ENCODE peak calls at places on chromosomes 6 and 20, in nine cellular contexts. J is right lobe of liver, O is suprapubic skin, A is NCI-H1930, Y is NCI-H1436, W is neural crest cell, U is psoas muscle, G is mesothelial cell of epicardium, R is IMR-90. K is an unnamed sample.

GRCh38 chr20:16167423-16167822 is 405.8 kb downstream of the KIF16B start:
- DNase-seq in R (no peak), U (no peak), O (no peak), A (no peak), W (no peak), J (no peak), G (no peak), Y (no peak), K (no peak)

GRCh38 chr20:36467076-36467999 is 74.0 kb upstream of the MYL9 start:
- DNase-seq in A (no peak), Y (peak), J (peak), O (peak), G (no peak), W (no peak), U (peak), R (no peak), K (no peak)

GRCh38 chr6:169263374-169263773 is 9.7 kb upstream of the THBS2 start:
- DNase-seq in W (no peak), A (no peak), Y (peak), R (no peak), J (no peak), U (no peak), O (no peak), G (no peak), K (no peak)

GRCh38 chr20:62692176-62692575 is 16.5 kb upstream of the NTSR1 start:
- DNase-seq in W (no peak), U (no peak), G (no peak), A (no peak), O (no peak), R (no peak), Y (no peak), J (no peak), K (no peak)

GRCh38 chr6:121520337-121521163 is 85.1 kb downstream of the GJA1 start:
- DNase-seq in O (no peak), A (no peak), Y (no peak), G (no peak), U (no peak), R (peak), W (no peak), J (no peak), K (no peak)

GRCh38 chr20:19211661-19212523 is 550 bp upstream of the SLC24A3 start:
- DNase-seq in A (peak), G (peak), J (no peak), U (peak), W (peak), O (no peak), Y (peak), R (no peak), K (no peak)

GRCh38 chr6:113315879-113316278 is 541.3 kb upstream of the MARCKS start:
- DNase-seq in A (no peak), R (no peak), G (no peak), W (no peak), O (no peak), J (no peak), Y (no peak), U (no peak), K (no peak)

GRCh38 chr6:8556370-8557018 is 121.1 kb upstream of the SLC35B3 start:
- DNase-seq in U (no peak), A (peak), W (no peak), R (peak), J (no peak), Y (no peak), O (no peak), G (no peak), K (peak)

GRCh38 chr20:63097336-63097831 is 90.6 kb upstream of the BHLHE23 start:
- DNase-seq in A (no peak), O (peak), U (no peak), R (no peak), G (no peak), J (peak), Y (no peak), W (no peak), K (no peak)

GRCh38 chr6:50791900-50792508 is 26.7 kb upstream of the TFAP2B start:
- DNase-seq in Y (peak), J (no peak), O (no peak), A (peak), W (peak), G (no peak), U (no peak), R (peak), K (no peak)

GRCh38 chr6:150301871-150302800 is 66.7 kb upstream of the IYD start:
- DNase-seq in A (no peak), R (peak), G (no peak), U (no peak), O (no peak), J (no peak), W (no peak), Y (no peak), K (peak)

GRCh38 chr6:40962241-40962640 is 76.8 kb downstream of the UNC5CL start:
- DNase-seq in J (no peak), A (no peak), O (no peak), R (peak), G (no peak), U (no peak), W (no peak), Y (no peak), K (peak)

GRCh38 chr6:45075246-45075645 is 252.9 kb upstream of the RUNX2 start:
- DNase-seq in A (no peak), W (no peak), Y (no peak), G (no peak), R (peak), J (no peak), U (no peak), O (no peak), K (no peak)

GRCh38 chr20:4434681-4435080 is 287.0 kb upstream of the PRND start:
- DNase-seq in G (no peak), W (no peak), U (no peak), Y (no peak), A (no peak), R (peak), J (no peak), O (no peak), K (no peak)

GRCh38 chr6:2213082-2213481 is 32.3 kb downstream of the GMDS start:
- DNase-seq in R (no peak), W (no peak), J (no peak), U (no peak), A (no peak), Y (no peak), G (no peak), O (no peak), K (no peak)

GRCh38 chr6:108592371-108593337 is 31.9 kb downstream of the FOXO3 start:
- DNase-seq in Y (no peak), A (no peak), W (no peak), G (no peak), J (no peak), R (peak), U (peak), O (peak), K (no peak)

GRCh38 chr6:138680085-138680484 is 93.5 kb upstream of the CCDC28A start:
- DNase-seq in Y (no peak), J (no peak), A (no peak), R (peak), W (no peak), U (no peak), O (no peak), G (no peak), K (no peak)

GRCh38 chr6:139429559-139430150 is 55.2 kb upstream of the CITED2 start:
- DNase-seq in U (no peak), G (no peak), W (peak), O (no peak), J (no peak), Y (no peak), R (no peak), A (no peak), K (no peak)

GRCh38 chr6:36492092-36492491 is 49.3 kb downstream of the KCTD20 start:
- DNase-seq in W (no peak), G (no peak), A (no peak), O (no peak), R (no peak), U (no peak), J (no peak), Y (no peak), K (no peak)

GRCh38 chr6:55395836-55396235 is 68.6 kb downstream of the GFRAL start:
- DNase-seq in Y (no peak), J (no peak), R (peak), W (no peak), O (no peak), U (no peak), A (no peak), G (no peak), K (no peak)

GRCh38 chr6:68975064-68975463 is 340.0 kb downstream of the ADGRB3 start:
- DNase-seq in O (no peak), J (no peak), U (no peak), A (no peak), Y (peak), G (no peak), R (no peak), W (peak), K (no peak)

GRCh38 chr6:26332843-26333242 is 32.2 kb upstream of the BTN3A2 start:
- DNase-seq in O (no peak), W (no peak), U (no peak), R (no peak), G (no peak), A (no peak), Y (no peak), J (no peak), K (no peak)

GRCh38 chr20:47600967-47601547 is 99.4 kb downstream of the NCOA3 start:
- DNase-seq in O (no peak), U (no peak), W (no peak), R (no peak), Y (no peak), G (no peak), J (no peak), A (no peak), K (no peak)

GRCh38 chr6:71406871-71407860 is 118.6 kb downstream of the OGFRL1 start:
- DNase-seq in O (no peak), W (no peak), A (no peak), G (no peak), J (no peak), Y (no peak), R (no peak), U (no peak), K (peak)

GRCh38 chr20:22394583-22394982 is 189.8 kb downstream of the FOXA2 start:
- DNase-seq in J (no peak), Y (no peak), O (no peak), U (no peak), R (no peak), W (no peak), A (no peak), G (no peak), K (no peak)

GRCh38 chr6:51562198-51562597 is 525.2 kb downstream of the PKHD1 start:
- DNase-seq in G (no peak), J (no peak), W (no peak), R (no peak), O (no peak), Y (no peak), U (no peak), A (no peak), K (no peak)

GRCh38 chr6:87199787-87200186 is 44.4 kb downstream of the ZNF292 start:
- DNase-seq in G (no peak), U (no peak), O (no peak), A (no peak), Y (no peak), W (no peak), J (no peak), R (no peak), K (no peak)

GRCh38 chr6:159094444-159095252 is 49.9 kb upstream of the TAGAP start:
- DNase-seq in W (no peak), O (no peak), Y (no peak), A (no peak), U (no peak), R (no peak), G (no peak), J (no peak), K (no peak)

GRCh38 chr6:168719901-168720300 is 278.9 kb downstream of the SMOC2 start:
- DNase-seq in O (no peak), A (no peak), U (no peak), R (no peak), W (no peak), J (no peak), Y (no peak), G (no peak), K (no peak)